ENCODE peak calls at places on chromosomes 1 and 21, in ten cellular contexts. L is IMR-90, F is WERI-Rb-1, R is GM23338, G is heart right ventricle, H is right atrium auricular region, B is coronary artery, V is tibial nerve, D is A549, I is colonic mucosa. X is an unnamed sample.

GRCh38 chr1:6141601-6142000 is 38.5 kb downstream of the CHD5 start:
- DNase-seq in B (no peak), I (no peak), R (peak), L (no peak), V (no peak), G (peak), D (peak), F (peak), H (no peak), X (no peak)

GRCh38 chr1:102120910-102121309 is 124.2 kb upstream of the OLFM3 start:
- DNase-seq in R (no peak), L (no peak), D (no peak), I (no peak), F (no peak), V (no peak), H (no peak), G (no peak), B (no peak), X (no peak)

GRCh38 chr1:80918365-80918764 is 882.4 kb upstream of the ADGRL2 start:
- DNase-seq in I (no peak), D (no peak), F (no peak), H (no peak), R (no peak), G (no peak), B (no peak), L (peak), V (no peak), X (no peak)

GRCh38 chr1:39110882-39111281 is 84.7 kb downstream of the NDUFS5 start:
- DNase-seq in L (peak), F (no peak), D (no peak), V (no peak), I (no peak), H (no peak), R (no peak), B (no peak), G (no peak), X (no peak)

GRCh38 chr1:107963601-107964396 is 1.2 kb downstream of the VAV3 start:
- DNase-seq in I (peak), F (peak), V (no peak), B (peak), H (no peak), D (no peak), G (peak), R (peak), L (no peak), X (peak)

GRCh38 chr1:64845831-64846425 is 101.1 kb downstream of the RAVER2 start:
- DNase-seq in V (no peak), G (no peak), F (no peak), R (no peak), D (no peak), I (no peak), H (no peak), B (no peak), L (no peak), X (no peak)

GRCh38 chr1:14983277-14983676 is 170.3 kb upstream of the TMEM51 start:
- DNase-seq in H (no peak), F (peak), I (no peak), R (peak), L (no peak), B (no peak), V (no peak), G (no peak), D (no peak), X (no peak)

GRCh38 chr1:228511014-228511413 is 23.8 kb downstream of the RNF187 start:
- DNase-seq in I (no peak), G (no peak), F (no peak), L (no peak), B (no peak), H (no peak), V (no peak), R (no peak), D (no peak), X (no peak)

GRCh38 chr1:111733183-111733995 is 5.8 kb downstream of the INKA2 start:
- DNase-seq in I (peak), F (no peak), L (peak), D (peak), B (peak), R (no peak), G (peak), H (peak), V (no peak), X (no peak)

GRCh38 chr1:20644416-20644815 is 11.2 kb downstream of the PINK1 start:
- DNase-seq in B (no peak), H (no peak), V (no peak), R (no peak), I (no peak), L (no peak), D (no peak), F (no peak), G (no peak), X (no peak)

GRCh38 chr1:100883963-100884362 is 10.7 kb downstream of the EXTL2 start:
- DNase-seq in D (peak), H (no peak), F (no peak), I (no peak), L (peak), R (no peak), B (no peak), G (no peak), V (no peak), X (no peak)

GRCh38 chr1:230592848-230593247 is 49.4 kb upstream of the COG2 start:
- DNase-seq in V (no peak), G (no peak), I (no peak), R (no peak), H (no peak), B (no peak), F (no peak), D (no peak), L (no peak), X (no peak)

GRCh38 chr1:68117416-68117815 is 67.0 kb upstream of the DIRAS3 start:
- DNase-seq in H (no peak), F (no peak), L (no peak), R (no peak), I (no peak), D (no peak), G (no peak), B (no peak), V (no peak), X (no peak)

GRCh38 chr1:201085902-201086735 is 26.1 kb downstream of the CACNA1S start:
- DNase-seq in H (no peak), D (peak), V (no peak), B (no peak), G (peak), I (peak), R (peak), F (peak), L (peak), X (peak)

GRCh38 chr1:222161676-222162075 is 386.2 kb downstream of the HHIPL2 start:
- DNase-seq in I (no peak), R (no peak), L (peak), B (no peak), G (no peak), D (no peak), V (no peak), F (no peak), H (no peak), X (no peak)

DNA sequence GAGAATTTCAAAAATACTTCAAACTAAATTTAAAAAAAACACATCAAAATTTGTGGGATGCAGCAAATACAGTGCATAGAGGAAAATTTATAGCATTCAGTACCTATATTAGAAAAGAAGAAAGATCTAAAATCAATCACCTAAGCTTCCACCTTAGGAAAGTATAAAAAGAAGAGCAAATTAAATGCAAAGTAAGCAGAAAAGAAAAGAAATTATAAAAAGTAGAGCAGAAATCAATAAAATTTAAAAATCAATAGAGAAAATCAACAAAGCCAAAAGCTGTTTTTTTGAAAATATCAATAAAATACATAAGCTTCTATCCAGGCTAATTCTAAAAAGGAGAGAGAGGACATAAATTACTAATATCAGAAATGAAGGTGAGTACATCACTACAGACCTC is 255.4 kb downstream of the KCNH1 start:
- DNase-seq in D (no peak), B (no peak), L (no peak), G (no peak), H (no peak), I (no peak), R (no peak), V (no peak), F (no peak), X (no peak)
- H3K27ac ChIP-seq in D (no peak), B (no peak), L (no peak), G (no peak), H (no peak), I (no peak), R (no peak), V (no peak), F (no peak), X (no peak)

DNA sequence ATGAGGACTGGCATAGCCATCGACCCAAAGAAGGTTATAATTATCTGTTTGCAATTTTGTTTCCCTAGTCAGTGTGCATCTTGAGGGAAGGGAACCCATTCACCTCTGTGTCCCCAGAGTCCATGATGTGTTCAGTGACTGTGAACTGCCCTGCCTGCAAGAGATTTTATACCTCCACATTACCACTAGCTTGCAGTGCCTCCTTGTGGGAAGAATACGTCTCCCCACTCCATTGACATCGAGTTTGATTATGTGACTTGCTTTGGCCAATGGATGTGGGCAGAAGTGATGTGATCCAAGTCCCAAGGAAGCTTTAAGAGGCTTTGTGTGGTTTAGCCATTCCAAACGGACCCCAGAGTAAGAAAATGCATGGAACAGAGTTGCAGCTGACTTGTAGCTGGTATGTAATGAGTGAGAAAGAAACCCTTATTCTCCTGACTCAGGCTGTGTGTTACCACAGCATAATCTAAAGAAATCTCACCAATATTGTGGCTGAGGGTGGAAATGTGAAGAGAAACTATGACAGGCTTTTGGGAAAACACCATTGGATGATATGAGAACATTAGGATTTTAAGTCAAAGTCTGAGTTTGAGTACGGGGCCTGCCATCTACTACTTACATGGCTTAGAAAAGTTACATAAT is 47.8 kb upstream of the NRDC start:
- DNase-seq in F (peak), G (no peak), L (peak), H (no peak), V (no peak), I (no peak), D (peak), B (no peak), R (peak), X (no peak)
- TF ChIP-seq CTCF in F (peak), G (no peak), L (peak), H (no peak), V (no peak), I (no peak), D (peak), B (no peak), R (peak), X (no peak)

GRCh38 chr21:35614412-35614901 is 445.9 kb downstream of the SETD4 start:
- DNase-seq in V (no peak), G (no peak), D (no peak), B (no peak), H (no peak), F (no peak), R (no peak), L (peak), I (no peak), X (no peak)
- H3K27ac ChIP-seq in V (no peak), G (no peak), D (no peak), B (no peak), H (no peak), F (no peak), R (no peak), L (no peak), I (no peak), X (no peak)

GRCh38 chr1:109718495-109718894 is 6.4 kb downstream of the GSTM5 start:
- DNase-seq in G (no peak), L (peak), V (no peak), F (peak), H (no peak), I (no peak), R (no peak), D (peak), B (no peak), X (no peak)
- TF ChIP-seq CTCF in G (no peak), L (no peak), V (no peak), F (peak), H (no peak), I (peak), R (peak), D (peak), B (no peak), X (no peak)

DNA sequence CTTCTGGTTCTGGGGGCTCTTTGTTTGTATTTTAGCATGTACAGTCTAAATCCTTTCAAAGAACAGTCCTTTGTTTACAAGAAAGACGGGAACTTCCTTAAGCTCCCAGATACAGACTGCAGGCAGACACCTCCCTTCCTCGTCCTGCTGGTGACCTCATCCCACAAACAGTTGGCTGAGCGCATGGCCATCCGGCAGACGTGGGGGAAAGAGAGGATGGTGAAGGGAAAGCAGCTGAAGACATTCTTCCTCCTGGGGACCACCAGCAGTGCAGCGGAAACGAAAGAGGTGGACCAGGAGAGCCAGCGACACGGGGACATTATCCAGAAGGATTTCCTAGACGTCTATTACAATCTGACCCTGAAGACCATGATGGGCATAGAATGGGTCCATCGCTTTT is 47.9 kb downstream of the B3GALT5 start:
- DNase-seq in G (peak), R (no peak), F (peak), B (peak), V (no peak), D (peak), H (peak), L (peak), I (peak), X (no peak)
- H3K27ac ChIP-seq in G (peak), R (peak), F (no peak), B (no peak), V (no peak), D (peak), H (peak), L (no peak), I (peak), X (no peak)

DNA sequence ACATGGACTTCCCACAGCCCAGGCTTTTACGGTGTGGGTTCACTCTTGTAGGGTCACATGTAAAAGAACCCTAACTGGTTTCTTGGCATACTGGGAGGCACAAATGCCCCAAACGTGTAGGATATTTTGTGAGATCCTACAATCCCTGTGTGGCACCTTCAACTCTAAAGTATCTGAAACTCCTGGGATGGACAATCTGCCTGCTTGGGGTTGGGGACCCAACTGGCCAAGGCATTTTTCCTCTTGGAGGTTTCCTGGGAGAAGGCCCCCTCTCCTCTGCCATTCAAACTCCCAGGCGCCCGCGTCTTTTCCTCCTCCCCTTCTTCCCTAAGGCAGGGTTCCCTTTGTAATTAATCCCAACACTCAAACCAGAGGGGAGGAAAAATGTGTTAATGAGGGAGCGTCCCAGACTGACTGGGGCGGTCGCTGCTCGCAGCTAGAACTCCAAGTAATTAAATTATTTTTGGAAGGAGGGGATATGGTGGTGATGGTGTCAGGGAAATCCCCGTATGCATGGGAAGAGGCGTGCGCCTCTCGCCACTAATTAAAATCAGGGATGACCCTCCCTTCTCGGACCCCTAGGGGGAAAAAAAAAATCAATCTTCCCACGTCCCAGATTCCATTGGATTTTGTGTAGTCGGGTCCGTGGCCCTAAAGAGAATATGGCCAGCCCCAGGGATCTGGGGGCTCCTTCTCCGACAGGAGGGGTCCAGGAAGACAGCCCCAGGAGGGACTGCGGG is 650 bp upstream of the VANGL2 start:
- DNase-seq in I (peak), F (no peak), L (no peak), V (no peak), B (no peak), G (no peak), R (peak), H (peak), D (no peak), X (no peak)
- TF ChIP-seq CTCF in I (no peak), F (no peak), L (no peak), V (no peak), B (no peak), G (no peak), R (no peak), H (no peak), D (no peak), X (no peak)

GRCh38 chr1:180167021-180167701 is 12.5 kb downstream of the QSOX1 start:
- DNase-seq in H (no peak), F (no peak), V (no peak), D (no peak), B (no peak), I (no peak), R (no peak), G (no peak), L (no peak), X (no peak)
- H3K27ac ChIP-seq in H (peak), F (no peak), V (no peak), D (peak), B (peak), I (peak), R (peak), G (peak), L (peak), X (no peak)